ENCODE peak calls at places on chromosome 12, in nine cellular contexts. One of them, this sample, is unnamed.
A peak's percentile ranks its signal among the peaks of the same experiment; 100 is the strongest.

GRCh38 chr12:85277900-85278597 is 2.0 kb upstream of the ALX1 start:
- DNase-seq in K562: no peak
- DNase-seq in suprapubic skin: no peak
- DNase-seq in sigmoid colon: peak; percentile 59
- DNase-seq in tibial nerve: no peak
- DNase-seq in stomach: no peak
- DNase-seq in ovary: no peak
- DNase-seq in upper lobe of left lung: no peak
- DNase-seq in A549: no peak
- DNase-seq in this sample: peak; percentile 12

GRCh38 chr12:122909442-122910288 is 13.7 kb upstream of the VPS37B start:
- DNase-seq in K562: no peak
- DNase-seq in suprapubic skin: no peak
- DNase-seq in sigmoid colon: no peak
- DNase-seq in tibial nerve: no peak
- DNase-seq in stomach: no peak
- DNase-seq in ovary: no peak
- DNase-seq in upper lobe of left lung: no peak
- DNase-seq in A549: no peak
- DNase-seq in this sample: no peak

GRCh38 chr12:40216516-40217288 is 8.1 kb upstream of the LRRK2 start:
- DNase-seq in K562: no peak
- DNase-seq in suprapubic skin: no peak
- DNase-seq in sigmoid colon: no peak
- DNase-seq in tibial nerve: no peak
- DNase-seq in stomach: no peak
- DNase-seq in ovary: no peak
- DNase-seq in upper lobe of left lung: peak; percentile 58
- DNase-seq in A549: no peak
- DNase-seq in this sample: no peak

GRCh38 chr12:6201199-6201608 is 1.0 kb downstream of the CD9 start:
- DNase-seq in K562: no peak
- DNase-seq in suprapubic skin: no peak
- DNase-seq in sigmoid colon: peak; percentile 80
- DNase-seq in tibial nerve: no peak
- DNase-seq in stomach: no peak
- DNase-seq in ovary: no peak
- DNase-seq in upper lobe of left lung: peak; percentile 65
- DNase-seq in A549: peak; percentile 67
- DNase-seq in this sample: peak; percentile 75

GRCh38 chr12:42603246-42603645 is 13.7 kb upstream of the PRICKLE1 start:
- DNase-seq in K562: no peak
- DNase-seq in suprapubic skin: no peak
- DNase-seq in sigmoid colon: no peak
- DNase-seq in tibial nerve: no peak
- DNase-seq in stomach: no peak
- DNase-seq in ovary: no peak
- DNase-seq in upper lobe of left lung: no peak
- DNase-seq in A549: no peak
- DNase-seq in this sample: no peak

GRCh38 chr12:121711925-121712461 is 559 bp upstream of the TMEM120B start:
- DNase-seq in K562: peak; percentile 55
- DNase-seq in suprapubic skin: peak; percentile 70
- DNase-seq in sigmoid colon: peak; percentile 72
- DNase-seq in tibial nerve: no peak
- DNase-seq in stomach: peak; percentile 36
- DNase-seq in ovary: no peak
- DNase-seq in upper lobe of left lung: no peak
- DNase-seq in A549: peak; percentile 53
- DNase-seq in this sample: peak; percentile 32

GRCh38 chr12:110247340-110248095 is 33.5 kb upstream of the ATP2A2 start:
- DNase-seq in K562: no peak
- DNase-seq in suprapubic skin: no peak
- DNase-seq in sigmoid colon: no peak
- DNase-seq in tibial nerve: no peak
- DNase-seq in stomach: peak; percentile 73
- DNase-seq in ovary: no peak
- DNase-seq in upper lobe of left lung: peak; percentile 72
- DNase-seq in A549: peak; percentile 99
- DNase-seq in this sample: peak; percentile 84

GRCh38 chr12:117025481-117026151 is 73.6 kb downstream of the TESC start:
- DNase-seq in K562: peak; percentile 78
- DNase-seq in suprapubic skin: no peak
- DNase-seq in sigmoid colon: peak; percentile 84
- DNase-seq in tibial nerve: no peak
- DNase-seq in stomach: peak; percentile 79
- DNase-seq in ovary: peak; percentile 77
- DNase-seq in upper lobe of left lung: peak; percentile 59
- DNase-seq in A549: peak; percentile 79
- DNase-seq in this sample: peak; percentile 55

GRCh38 chr12:122051231-122051876 is 27.2 kb upstream of the MLXIP start:
- DNase-seq in K562: no peak
- DNase-seq in suprapubic skin: no peak
- DNase-seq in sigmoid colon: peak; percentile 81
- DNase-seq in tibial nerve: no peak
- DNase-seq in stomach: no peak
- DNase-seq in ovary: peak; percentile 71
- DNase-seq in upper lobe of left lung: no peak
- DNase-seq in A549: no peak
- DNase-seq in this sample: no peak

DNA sequence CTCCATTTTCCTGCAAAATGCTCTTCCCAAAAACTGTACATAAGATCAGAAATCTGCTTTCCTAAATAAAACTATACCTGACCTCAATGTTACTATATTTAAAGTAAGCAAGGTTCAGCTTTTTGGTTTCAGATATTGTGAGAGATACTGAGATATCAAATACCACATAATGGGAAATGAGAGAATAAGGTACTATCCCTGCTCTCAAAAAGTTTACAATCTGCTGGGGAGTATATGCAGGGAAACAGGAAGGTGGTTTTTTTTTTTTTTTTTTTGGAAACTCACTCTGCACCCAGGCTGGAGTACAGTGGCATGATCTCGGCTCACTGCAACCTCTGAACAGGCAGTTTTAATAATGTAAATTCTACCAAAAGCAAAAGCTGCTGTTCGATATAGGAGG is 49.0 kb downstream of the HELB start:
- DNase-seq in K562: no peak
- DNase-seq in suprapubic skin: no peak
- DNase-seq in sigmoid colon: no peak
- DNase-seq in tibial nerve: no peak
- DNase-seq in stomach: no peak
- DNase-seq in ovary: no peak
- DNase-seq in upper lobe of left lung: no peak
- DNase-seq in A549: no peak
- DNase-seq in this sample: no peak
- TF ChIP-seq POLR2A in K562: no peak
- TF ChIP-seq POLR2A in suprapubic skin: no peak
- TF ChIP-seq POLR2A in sigmoid colon: no peak
- TF ChIP-seq POLR2A in tibial nerve: no peak
- TF ChIP-seq POLR2A in stomach: no peak
- TF ChIP-seq POLR2A in ovary: no peak
- TF ChIP-seq POLR2A in upper lobe of left lung: no peak
- TF ChIP-seq POLR2A in A549: no peak
- TF ChIP-seq POLR2A in this sample: no peak

GRCh38 chr12:98403385-98403784 is 112.0 kb upstream of the TMPO start:
- DNase-seq in K562: no peak
- DNase-seq in suprapubic skin: no peak
- DNase-seq in sigmoid colon: no peak
- DNase-seq in tibial nerve: no peak
- DNase-seq in stomach: no peak
- DNase-seq in ovary: no peak
- DNase-seq in upper lobe of left lung: no peak
- DNase-seq in A549: no peak
- DNase-seq in this sample: no peak
- H3K4me1 ChIP-seq in K562: peaks cover 14% of the 10 kb centered on the region
- H3K4me1 ChIP-seq in suprapubic skin: no peaks in the 10 kb centered on the region
- H3K4me1 ChIP-seq in sigmoid colon: no peaks in the 10 kb centered on the region
- H3K4me1 ChIP-seq in tibial nerve: no peaks in the 10 kb centered on the region
- H3K4me1 ChIP-seq in stomach: no peaks in the 10 kb centered on the region
- H3K4me1 ChIP-seq in ovary: no peaks in the 10 kb centered on the region
- H3K4me1 ChIP-seq in upper lobe of left lung: peaks cover 12% of the 10 kb centered on the region
- H3K4me1 ChIP-seq in A549: peaks cover 53% of the 10 kb centered on the region
- H3K4me1 ChIP-seq in this sample: no peaks in the 10 kb centered on the region

GRCh38 chr12:52517888-52518287 is 2.3 kb downstream of the KRT5 start:
- DNase-seq in K562: no peak
- DNase-seq in suprapubic skin: no peak
- DNase-seq in sigmoid colon: no peak
- DNase-seq in tibial nerve: no peak
- DNase-seq in stomach: no peak
- DNase-seq in ovary: no peak
- DNase-seq in upper lobe of left lung: no peak
- DNase-seq in A549: no peak
- DNase-seq in this sample: no peak

GRCh38 chr12:52515319-52515646 is 4.9 kb downstream of the KRT5 start:
- DNase-seq in K562: no peak
- DNase-seq in suprapubic skin: no peak
- DNase-seq in sigmoid colon: no peak
- DNase-seq in tibial nerve: no peak
- DNase-seq in stomach: no peak
- DNase-seq in ovary: no peak
- DNase-seq in upper lobe of left lung: no peak
- DNase-seq in A549: no peak
- DNase-seq in this sample: no peak

GRCh38 chr12:52518574-52519469 is 1.4 kb downstream of the KRT5 start:
- DNase-seq in K562: no peak
- DNase-seq in suprapubic skin: peak; percentile 38
- DNase-seq in sigmoid colon: no peak
- DNase-seq in tibial nerve: no peak
- DNase-seq in stomach: no peak
- DNase-seq in ovary: no peak
- DNase-seq in upper lobe of left lung: no peak
- DNase-seq in A549: no peak
- DNase-seq in this sample: no peak

GRCh38 chr12:52515927-52516831 is 4.0 kb downstream of the KRT5 start:
- DNase-seq in K562: no peak
- DNase-seq in suprapubic skin: peak; percentile 42
- DNase-seq in sigmoid colon: no peak
- DNase-seq in tibial nerve: no peak
- DNase-seq in stomach: no peak
- DNase-seq in ovary: no peak
- DNase-seq in upper lobe of left lung: no peak
- DNase-seq in A549: no peak
- DNase-seq in this sample: no peak

GRCh38 chr12:52517005-52517835 is 3.0 kb downstream of the KRT5 start:
- DNase-seq in K562: no peak
- DNase-seq in suprapubic skin: peak; percentile 40
- DNase-seq in sigmoid colon: no peak
- DNase-seq in tibial nerve: no peak
- DNase-seq in stomach: no peak
- DNase-seq in ovary: no peak
- DNase-seq in upper lobe of left lung: no peak
- DNase-seq in A549: no peak
- DNase-seq in this sample: no peak
- TF ChIP-seq EP300 in K562: no peak
- TF ChIP-seq EP300 in suprapubic skin: no peak
- TF ChIP-seq EP300 in sigmoid colon: no peak
- TF ChIP-seq EP300 in tibial nerve: no peak
- TF ChIP-seq EP300 in stomach: no peak
- TF ChIP-seq EP300 in ovary: no peak
- TF ChIP-seq EP300 in upper lobe of left lung: no peak
- TF ChIP-seq EP300 in A549: no peak
- TF ChIP-seq EP300 in this sample: no peak

DNA sequence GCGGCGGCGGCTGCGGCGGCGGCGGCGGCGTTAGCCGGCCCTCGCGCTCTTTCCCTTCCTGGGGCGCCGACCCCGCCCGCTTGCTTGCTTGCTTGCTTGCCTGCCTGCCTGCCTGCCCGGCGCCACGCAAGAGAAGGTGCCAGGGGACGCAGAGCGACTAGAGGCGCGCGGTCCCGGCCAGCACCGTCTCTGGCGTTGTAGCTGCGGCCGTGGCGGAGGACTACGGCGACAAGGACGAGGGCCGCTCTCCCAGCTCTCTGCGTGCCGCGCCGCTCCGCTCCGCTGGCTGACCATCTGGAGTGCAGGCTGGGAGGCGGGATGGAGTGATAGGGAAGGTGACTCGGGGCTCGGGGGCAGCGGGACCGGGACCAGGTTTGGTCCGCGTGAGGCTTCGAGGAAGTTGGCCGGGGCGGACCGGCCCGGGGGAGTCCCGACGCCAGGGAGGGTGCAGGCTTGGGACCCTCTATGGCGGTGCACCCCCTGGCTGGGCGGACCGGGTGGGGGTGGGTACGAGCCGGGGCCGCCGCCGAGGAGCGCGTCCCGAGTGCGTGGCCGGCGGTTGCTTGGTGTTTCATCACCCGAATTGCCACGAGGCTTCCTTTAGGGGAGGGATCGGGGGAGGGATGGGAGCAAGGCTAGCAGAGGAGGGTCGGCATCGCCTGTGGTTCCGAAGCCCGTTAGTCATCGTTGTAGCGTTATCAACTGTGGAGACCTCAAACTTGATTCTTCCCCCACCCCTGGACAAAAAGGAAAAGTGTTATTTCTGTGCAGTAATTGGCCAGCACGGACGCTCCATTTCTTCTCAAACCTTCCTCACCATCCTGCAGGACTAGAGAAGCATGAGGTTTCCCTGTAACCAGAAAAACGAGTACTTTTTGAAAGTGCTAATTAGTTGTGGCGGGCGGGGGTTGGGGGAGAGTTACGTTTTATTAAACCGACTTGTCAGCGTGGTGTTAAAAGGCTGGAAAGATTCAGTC is 566 bp downstream of the XPOT start:
- DNase-seq in K562: peak; percentile 78
- DNase-seq in suprapubic skin: peak; percentile 85
- DNase-seq in sigmoid colon: peak; percentile 84
- DNase-seq in tibial nerve: no peak
- DNase-seq in stomach: peak; percentile 51
- DNase-seq in ovary: no peak
- DNase-seq in upper lobe of left lung: peak; percentile 61
- DNase-seq in A549: peak; percentile 83
- DNase-seq in this sample: peak; percentile 58
- TF ChIP-seq POLR2A in K562: peak; percentile 87
- TF ChIP-seq POLR2A in suprapubic skin: no peak
- TF ChIP-seq POLR2A in sigmoid colon: no peak
- TF ChIP-seq POLR2A in tibial nerve: no peak
- TF ChIP-seq POLR2A in stomach: no peak
- TF ChIP-seq POLR2A in ovary: peak; percentile 62
- TF ChIP-seq POLR2A in upper lobe of left lung: no peak
- TF ChIP-seq POLR2A in A549: peak; percentile 55
- TF ChIP-seq POLR2A in this sample: peak; percentile 57

DNA sequence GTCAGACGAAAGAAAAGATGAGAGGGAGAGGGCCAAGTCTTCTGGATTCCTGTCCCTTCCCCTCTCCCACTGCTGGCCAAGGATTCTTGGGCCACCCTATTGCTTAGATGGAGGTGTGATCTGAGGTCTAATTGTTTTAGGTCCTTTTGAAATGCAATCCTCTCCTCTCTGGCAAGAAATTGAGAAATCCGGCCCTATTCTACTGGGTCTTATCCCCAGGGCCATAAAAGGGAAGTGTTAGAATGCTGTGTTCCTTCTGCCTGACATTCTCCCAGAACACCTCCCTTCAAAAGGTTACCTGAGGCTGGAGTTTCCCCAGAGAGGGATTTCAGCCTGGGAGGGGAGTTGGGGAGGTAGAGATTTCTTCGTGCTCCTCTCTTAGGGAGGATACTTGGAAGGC is 4.4 kb downstream of the WNT5B start:
- DNase-seq in K562: no peak
- DNase-seq in suprapubic skin: no peak
- DNase-seq in sigmoid colon: no peak
- DNase-seq in tibial nerve: no peak
- DNase-seq in stomach: no peak
- DNase-seq in ovary: no peak
- DNase-seq in upper lobe of left lung: no peak
- DNase-seq in A549: no peak
- DNase-seq in this sample: no peak
- H3K4me1 ChIP-seq in K562: peaks cover 2% of the 10 kb centered on the region
- H3K4me1 ChIP-seq in suprapubic skin: peaks cover 26% of the 10 kb centered on the region
- H3K4me1 ChIP-seq in sigmoid colon: peaks cover 42% of the 10 kb centered on the region
- H3K4me1 ChIP-seq in tibial nerve: no peaks in the 10 kb centered on the region
- H3K4me1 ChIP-seq in stomach: peaks cover 46% of the 10 kb centered on the region
- H3K4me1 ChIP-seq in ovary: peaks cover 2% of the 10 kb centered on the region
- H3K4me1 ChIP-seq in upper lobe of left lung: peaks cover 34% of the 10 kb centered on the region
- H3K4me1 ChIP-seq in A549: peaks cover 7% of the 10 kb centered on the region
- H3K4me1 ChIP-seq in this sample: peaks cover 39% of the 10 kb centered on the region

This sample was measured in transverse colon.